ENCODE peak calls at places on chromosomes 1 and 21, in nine cellular contexts. F is stimulated activated CD8-positive, alpha-beta memory T cell treated with anti-CD3 and anti-CD28 coated beads, Interleukin-7, amount 100 ng/mL, for 24 hours; O is KG1; P is OCI-M1; Y is activated naive CD4-positive, alpha-beta T cell treated with anti-CD3 and anti-CD28 coated beads, Interleukin-2, amount 50 U/mL, for 16 hours; Q is T follicular helper cell; N is myocyte; H is GM12864; I is cardiac fibroblast. G is an unnamed sample.

GRCh38 chr21:31471865-31472264 is 127.8 kb upstream of the TIAM1 start:
- DNase-seq in Y (no peak), H (no peak), F (no peak), O (no peak), Q (no peak), N (no peak), I (no peak), P (no peak), G (no peak)

GRCh38 chr1:17128361-17128760 is 9.1 kb upstream of the PADI2 start:
- DNase-seq in Y (no peak), I (peak; percentile 97), F (no peak), N (peak; percentile 83), O (peak; percentile 59), Q (no peak), P (peak; percentile 45), H (no peak), G (no peak)

GRCh38 chr1:193694741-193695140 is 508.3 kb upstream of the B3GALT2 start:
- DNase-seq in Q (no peak), H (no peak), O (no peak), P (no peak), F (no peak), N (no peak), I (no peak), Y (no peak), G (no peak)

GRCh38 chr21:46366561-46366960 is 42.6 kb downstream of the PCNT start:
- DNase-seq in Q (no peak), Y (no peak), O (no peak), N (no peak), P (no peak), H (no peak), F (no peak), I (no peak), G (no peak)

GRCh38 chr1:183957216-183957830 is 80.2 kb downstream of the COLGALT2 start:
- DNase-seq in Q (no peak), F (no peak), O (no peak), Y (no peak), P (no peak), H (no peak), N (no peak), I (no peak), G (no peak)

GRCh38 chr1:8077120-8077573 is 51.0 kb upstream of the ERRFI1 start:
- DNase-seq in Y (no peak), H (no peak), P (peak; percentile 22), Q (no peak), I (peak; percentile 99), O (no peak), F (no peak), N (peak; percentile 97), G (no peak)

GRCh38 chr1:184507604-184508289 is 120.9 kb downstream of the C1orf21 start:
- DNase-seq in F (no peak), N (no peak), P (peak; percentile 45), O (no peak), I (peak; percentile 33), Q (no peak), H (no peak), Y (no peak), G (no peak)

GRCh38 chr1:233725423-233725822 is 111.5 kb downstream of the KCNK1 start:
- DNase-seq in H (no peak), Q (no peak), N (no peak), P (no peak), F (no peak), O (no peak), I (no peak), Y (no peak), G (no peak)

GRCh38 chr21:39313457-39314154 is at the start of gene BRWD1:
- DNase-seq in N (peak; percentile 90), Y (peak; percentile 82), Q (peak; percentile 63), F (peak; percentile 52), H (peak; percentile 55), O (peak; percentile 62), I (peak; percentile 90), P (peak; percentile 98), G (peak; percentile 65)

GRCh38 chr1:116278541-116278866 is 94.5 kb upstream of the ATP1A1 start:
- DNase-seq in I (no peak), N (no peak), Y (no peak), O (no peak), Q (no peak), P (no peak), F (no peak), H (no peak), G (no peak)

GRCh38 chr1:97680894-97681293 is 239.9 kb downstream of the DPYD start:
- DNase-seq in Q (no peak), O (no peak), N (no peak), I (peak; percentile 37), H (no peak), Y (no peak), P (peak; percentile 78), F (no peak), G (no peak)

GRCh38 chr1:24065314-24065713 is 46.6 kb downstream of the MYOM3 start:
- DNase-seq in Q (no peak), Y (no peak), O (no peak), P (no peak), F (no peak), H (no peak), I (no peak), N (no peak), G (no peak)

GRCh38 chr1:185074307-185074706 is 28.9 kb downstream of the RNF2 start:
- DNase-seq in P (no peak), Q (no peak), Y (no peak), O (no peak), N (no peak), F (no peak), I (peak; percentile 28), H (no peak), G (no peak)

GRCh38 chr1:189662190-189662589 is 815.5 kb downstream of the BRINP3 start:
- DNase-seq in Q (no peak), H (no peak), Y (no peak), P (peak; percentile 26), O (no peak), F (no peak), N (no peak), I (no peak), G (no peak)

G was measured in effector memory CD4-positive, alpha-beta T cell.